ENCODE peak calls at places on chromosome 14, in seven cellular contexts. K is activated effector memory CD4-positive, alpha-beta T cell treated with Interleukin-2 at 50 U/mL for 16 hours; Q is A549; V is cardiac septum; W is effector CD8-positive, alpha-beta T cell; G is endothelial cell; A is NCI-H1105 treated with DMSO at 0.1 percent for 48 hours. S is an unnamed sample.

GRCh38 chr14:76729953-76730505 is 31.2 kb upstream of the VASH1 start:
- DNase-seq in V (no peak), W (no peak), G (no peak), K (no peak), Q (no peak), A (no peak), S (no peak)

GRCh38 chr14:25009891-25010290 is 40.1 kb downstream of the STXBP6 start:
- DNase-seq in G (no peak), K (no peak), A (no peak), W (no peak), V (no peak), Q (peak), S (peak)

GRCh38 chr14:103401223-103402214 is 16.3 kb downstream of the MARK3 start:
- DNase-seq in G (no peak), Q (no peak), A (no peak), W (no peak), K (no peak), V (no peak), S (peak)

GRCh38 chr14:60653709-60654161 is 4.5 kb upstream of the SIX1 start:
- DNase-seq in G (no peak), V (no peak), W (no peak), A (no peak), K (no peak), Q (no peak), S (no peak)

GRCh38 chr14:75181426-75182062 is 5.1 kb upstream of the TMED10 start:
- DNase-seq in V (no peak), K (no peak), W (no peak), A (no peak), G (no peak), Q (no peak), S (no peak)

GRCh38 chr14:25017562-25017961 is 32.4 kb downstream of the STXBP6 start:
- DNase-seq in G (no peak), V (no peak), A (no peak), W (no peak), Q (no peak), K (no peak), S (no peak)

GRCh38 chr14:45199246-45199645 is 53.8 kb downstream of the MIS18BP1 start:
- DNase-seq in G (no peak), V (no peak), Q (no peak), K (no peak), A (no peak), W (no peak), S (no peak)

GRCh38 chr14:34365309-34365915 is 96.6 kb downstream of the SPTSSA start:
- DNase-seq in K (no peak), A (no peak), Q (peak), W (no peak), G (no peak), V (no peak), S (no peak)

GRCh38 chr14:100827751-100828447 is 2.0 kb downstream of the MEG3 start:
- DNase-seq in K (no peak), W (no peak), G (no peak), A (no peak), V (no peak), Q (no peak), S (no peak)

GRCh38 chr14:95480109-95480886 is 36.2 kb downstream of the SYNE3 start:
- DNase-seq in V (no peak), G (no peak), K (peak), Q (no peak), A (no peak), W (no peak), S (no peak)

GRCh38 chr14:105368032-105368417 is 30.3 kb upstream of the TEX22 start:
- DNase-seq in G (no peak), A (no peak), K (no peak), V (no peak), W (no peak), Q (no peak), S (no peak)

GRCh38 chr14:99875421-99875820 is 82.2 kb downstream of the EML1 start:
- DNase-seq in G (no peak), A (no peak), K (no peak), W (no peak), V (no peak), Q (no peak), S (no peak)

GRCh38 chr14:37903561-37904191 is 304.0 kb upstream of the SSTR1 start:
- DNase-seq in V (no peak), G (peak), A (peak), Q (peak), W (no peak), K (no peak), S (no peak)

GRCh38 chr14:96088131-96088880 is 49.1 kb downstream of the C14orf132 start:
- DNase-seq in A (no peak), G (no peak), K (no peak), W (no peak), V (peak), Q (no peak), S (no peak)

GRCh38 chr14:104091061-104091926 is 5.8 kb downstream of the ASPG start:
- DNase-seq in Q (no peak), A (no peak), V (peak), G (no peak), W (no peak), K (no peak), S (no peak)

GRCh38 chr14:86712727-86713126 is 1182.8 kb downstream of the FLRT2 start:
- DNase-seq in Q (no peak), G (no peak), K (no peak), A (no peak), W (no peak), V (no peak), S (peak)

GRCh38 chr14:81366259-81366658 is 33.9 kb downstream of the STON2 start:
- DNase-seq in Q (peak), K (no peak), G (no peak), W (no peak), V (no peak), A (no peak), S (no peak)

GRCh38 chr14:75995372-75996041 is 9.9 kb downstream of the IFT43 start:
- DNase-seq in A (no peak), K (no peak), Q (no peak), V (no peak), W (no peak), G (no peak), S (peak)

GRCh38 chr14:74085047-74085637 is 386 bp downstream of the LIN52 start:
- DNase-seq in W (no peak), Q (peak), A (peak), V (no peak), K (no peak), G (no peak), S (peak)

GRCh38 chr14:91509083-91509877 is 830 bp downstream of the PPP4R3A start:
- DNase-seq in V (peak), G (peak), Q (peak), A (peak), K (peak), W (peak), S (peak)

GRCh38 chr14:69316449-69317391 is 56.8 kb downstream of the GALNT16 start:
- DNase-seq in W (no peak), A (no peak), V (peak), G (no peak), Q (peak), K (no peak), S (peak)

GRCh38 chr14:91545946-91546716 is 36.0 kb upstream of the PPP4R3A start:
- DNase-seq in V (no peak), G (no peak), Q (no peak), W (no peak), K (no peak), A (peak), S (no peak)

GRCh38 chr14:24051162-24051788 is 534 bp upstream of the CARMIL3 start:
- DNase-seq in G (no peak), A (no peak), W (no peak), K (no peak), V (no peak), Q (no peak), S (no peak)

GRCh38 chr14:67428501-67429031 is 16.6 kb upstream of the PLEK2 start:
- DNase-seq in A (no peak), W (no peak), G (no peak), V (no peak), K (no peak), Q (peak), S (peak)